ENCODE peak calls at places on chromosomes 6 and 20, in ten cellular contexts. One of them, this sample, is unnamed.

GRCh38 chr6:36682328-36683144 is 4.0 kb downstream of the CDKN1A start:
- DNase-seq in NCI-H1417: peak
- DNase-seq in AG04450: no peak
- DNase-seq in activated T-cell treated with anti-CD3 and anti-CD28 coated beads for 4 hours: peak
- DNase-seq in AG09319: no peak
- DNase-seq in NCI-H2171 treated with DMSO at 0.1 percent for 48 hours: peak
- DNase-seq in left cardiac atrium: peak
- DNase-seq in CD4-positive, alpha-beta memory T cell: peak
- DNase-seq in activated effector memory CD4-positive, alpha-beta T cell treated with anti-CD3 and anti-CD28 coated beads, Interleukin-2, amount 50 U/mL, for 16 hours: peak
- DNase-seq in HTR-8/SVneo: no peak
- DNase-seq in this sample: peak

GRCh38 chr20:4937422-4938319 is 63.6 kb downstream of the SLC23A2 start:
- DNase-seq in NCI-H2171 treated with DMSO at 0.1 percent for 48 hours: no peak
- DNase-seq in NCI-H1417: peak
- DNase-seq in HTR-8/SVneo: no peak
- DNase-seq in left cardiac atrium: no peak
- DNase-seq in activated T-cell treated with anti-CD3 and anti-CD28 coated beads for 4 hours: no peak
- DNase-seq in activated effector memory CD4-positive, alpha-beta T cell treated with anti-CD3 and anti-CD28 coated beads, Interleukin-2, amount 50 U/mL, for 16 hours: no peak
- DNase-seq in AG04450: no peak
- DNase-seq in AG09319: no peak
- DNase-seq in CD4-positive, alpha-beta memory T cell: no peak
- DNase-seq in this sample: peak

GRCh38 chr6:43724914-43725642 is 37.5 kb upstream of the MRPS18A start:
- DNase-seq in AG04450: peak
- DNase-seq in activated T-cell treated with anti-CD3 and anti-CD28 coated beads for 4 hours: peak
- DNase-seq in activated effector memory CD4-positive, alpha-beta T cell treated with anti-CD3 and anti-CD28 coated beads, Interleukin-2, amount 50 U/mL, for 16 hours: peak
- DNase-seq in NCI-H1417: no peak
- DNase-seq in NCI-H2171 treated with DMSO at 0.1 percent for 48 hours: peak
- DNase-seq in left cardiac atrium: peak
- DNase-seq in AG09319: peak
- DNase-seq in HTR-8/SVneo: peak
- DNase-seq in CD4-positive, alpha-beta memory T cell: peak
- DNase-seq in this sample: peak

GRCh38 chr20:3781153-3781910 is at the start of gene SPEF1:
- DNase-seq in NCI-H2171 treated with DMSO at 0.1 percent for 48 hours: peak
- DNase-seq in NCI-H1417: peak
- DNase-seq in AG09319: peak
- DNase-seq in AG04450: peak
- DNase-seq in CD4-positive, alpha-beta memory T cell: peak
- DNase-seq in left cardiac atrium: peak
- DNase-seq in activated effector memory CD4-positive, alpha-beta T cell treated with anti-CD3 and anti-CD28 coated beads, Interleukin-2, amount 50 U/mL, for 16 hours: peak
- DNase-seq in HTR-8/SVneo: peak
- DNase-seq in activated T-cell treated with anti-CD3 and anti-CD28 coated beads for 4 hours: no peak
- DNase-seq in this sample: peak

GRCh38 chr6:153051801-153052200 is 49.3 kb upstream of the MTRF1L start:
- DNase-seq in CD4-positive, alpha-beta memory T cell: no peak
- DNase-seq in HTR-8/SVneo: no peak
- DNase-seq in NCI-H1417: no peak
- DNase-seq in activated effector memory CD4-positive, alpha-beta T cell treated with anti-CD3 and anti-CD28 coated beads, Interleukin-2, amount 50 U/mL, for 16 hours: no peak
- DNase-seq in activated T-cell treated with anti-CD3 and anti-CD28 coated beads for 4 hours: no peak
- DNase-seq in AG04450: no peak
- DNase-seq in NCI-H2171 treated with DMSO at 0.1 percent for 48 hours: no peak
- DNase-seq in left cardiac atrium: no peak
- DNase-seq in AG09319: no peak
- DNase-seq in this sample: no peak

GRCh38 chr6:75402296-75402695 is 91.3 kb downstream of the FILIP1 start:
- DNase-seq in AG09319: peak
- DNase-seq in left cardiac atrium: peak
- DNase-seq in activated effector memory CD4-positive, alpha-beta T cell treated with anti-CD3 and anti-CD28 coated beads, Interleukin-2, amount 50 U/mL, for 16 hours: no peak
- DNase-seq in NCI-H2171 treated with DMSO at 0.1 percent for 48 hours: no peak
- DNase-seq in AG04450: no peak
- DNase-seq in activated T-cell treated with anti-CD3 and anti-CD28 coated beads for 4 hours: no peak
- DNase-seq in HTR-8/SVneo: no peak
- DNase-seq in NCI-H1417: no peak
- DNase-seq in CD4-positive, alpha-beta memory T cell: no peak
- DNase-seq in this sample: no peak

GRCh38 chr6:38876470-38876869 is 161.4 kb downstream of the DNAH8 start:
- DNase-seq in HTR-8/SVneo: no peak
- DNase-seq in NCI-H1417: no peak
- DNase-seq in CD4-positive, alpha-beta memory T cell: peak
- DNase-seq in left cardiac atrium: no peak
- DNase-seq in activated T-cell treated with anti-CD3 and anti-CD28 coated beads for 4 hours: no peak
- DNase-seq in AG04450: no peak
- DNase-seq in AG09319: no peak
- DNase-seq in activated effector memory CD4-positive, alpha-beta T cell treated with anti-CD3 and anti-CD28 coated beads, Interleukin-2, amount 50 U/mL, for 16 hours: peak
- DNase-seq in NCI-H2171 treated with DMSO at 0.1 percent for 48 hours: no peak
- DNase-seq in this sample: no peak

GRCh38 chr20:58608096-58608840 is 42.8 kb upstream of the STX16 start:
- DNase-seq in AG04450: no peak
- DNase-seq in NCI-H1417: no peak
- DNase-seq in activated effector memory CD4-positive, alpha-beta T cell treated with anti-CD3 and anti-CD28 coated beads, Interleukin-2, amount 50 U/mL, for 16 hours: no peak
- DNase-seq in activated T-cell treated with anti-CD3 and anti-CD28 coated beads for 4 hours: no peak
- DNase-seq in left cardiac atrium: no peak
- DNase-seq in AG09319: no peak
- DNase-seq in HTR-8/SVneo: no peak
- DNase-seq in NCI-H2171 treated with DMSO at 0.1 percent for 48 hours: no peak
- DNase-seq in CD4-positive, alpha-beta memory T cell: no peak
- DNase-seq in this sample: no peak

GRCh38 chr6:68658338-68658737 is 23.3 kb downstream of the ADGRB3 start:
- DNase-seq in HTR-8/SVneo: no peak
- DNase-seq in AG04450: no peak
- DNase-seq in NCI-H2171 treated with DMSO at 0.1 percent for 48 hours: no peak
- DNase-seq in activated effector memory CD4-positive, alpha-beta T cell treated with anti-CD3 and anti-CD28 coated beads, Interleukin-2, amount 50 U/mL, for 16 hours: no peak
- DNase-seq in CD4-positive, alpha-beta memory T cell: no peak
- DNase-seq in AG09319: no peak
- DNase-seq in NCI-H1417: no peak
- DNase-seq in activated T-cell treated with anti-CD3 and anti-CD28 coated beads for 4 hours: no peak
- DNase-seq in left cardiac atrium: no peak
- DNase-seq in this sample: no peak

GRCh38 chr6:65229768-65230167 is 477.3 kb downstream of the EYS start:
- DNase-seq in NCI-H1417: no peak
- DNase-seq in activated effector memory CD4-positive, alpha-beta T cell treated with anti-CD3 and anti-CD28 coated beads, Interleukin-2, amount 50 U/mL, for 16 hours: no peak
- DNase-seq in CD4-positive, alpha-beta memory T cell: no peak
- DNase-seq in HTR-8/SVneo: no peak
- DNase-seq in NCI-H2171 treated with DMSO at 0.1 percent for 48 hours: no peak
- DNase-seq in left cardiac atrium: no peak
- DNase-seq in activated T-cell treated with anti-CD3 and anti-CD28 coated beads for 4 hours: no peak
- DNase-seq in AG04450: peak
- DNase-seq in AG09319: no peak
- DNase-seq in this sample: no peak

GRCh38 chr6:105711216-105711615 is 308.3 kb upstream of the PREP start:
- DNase-seq in AG04450: no peak
- DNase-seq in HTR-8/SVneo: no peak
- DNase-seq in CD4-positive, alpha-beta memory T cell: no peak
- DNase-seq in left cardiac atrium: no peak
- DNase-seq in activated effector memory CD4-positive, alpha-beta T cell treated with anti-CD3 and anti-CD28 coated beads, Interleukin-2, amount 50 U/mL, for 16 hours: no peak
- DNase-seq in AG09319: no peak
- DNase-seq in NCI-H1417: no peak
- DNase-seq in activated T-cell treated with anti-CD3 and anti-CD28 coated beads for 4 hours: no peak
- DNase-seq in NCI-H2171 treated with DMSO at 0.1 percent for 48 hours: no peak
- DNase-seq in this sample: no peak

GRCh38 chr6:81939774-81940165 is 187.3 kb upstream of the TENT5A start:
- DNase-seq in CD4-positive, alpha-beta memory T cell: no peak
- DNase-seq in activated effector memory CD4-positive, alpha-beta T cell treated with anti-CD3 and anti-CD28 coated beads, Interleukin-2, amount 50 U/mL, for 16 hours: no peak
- DNase-seq in activated T-cell treated with anti-CD3 and anti-CD28 coated beads for 4 hours: no peak
- DNase-seq in NCI-H1417: no peak
- DNase-seq in NCI-H2171 treated with DMSO at 0.1 percent for 48 hours: no peak
- DNase-seq in HTR-8/SVneo: no peak
- DNase-seq in AG04450: no peak
- DNase-seq in AG09319: no peak
- DNase-seq in left cardiac atrium: no peak
- DNase-seq in this sample: no peak

GRCh38 chr6:90294614-90294988 is 2.0 kb downstream of the BACH2 start:
- DNase-seq in activated effector memory CD4-positive, alpha-beta T cell treated with anti-CD3 and anti-CD28 coated beads, Interleukin-2, amount 50 U/mL, for 16 hours: peak
- DNase-seq in NCI-H2171 treated with DMSO at 0.1 percent for 48 hours: peak
- DNase-seq in activated T-cell treated with anti-CD3 and anti-CD28 coated beads for 4 hours: no peak
- DNase-seq in AG09319: no peak
- DNase-seq in HTR-8/SVneo: no peak
- DNase-seq in NCI-H1417: peak
- DNase-seq in left cardiac atrium: no peak
- DNase-seq in CD4-positive, alpha-beta memory T cell: peak
- DNase-seq in AG04450: no peak
- DNase-seq in this sample: no peak

GRCh38 chr6:97289332-97289731 is 6.3 kb upstream of the MMS22L start:
- DNase-seq in HTR-8/SVneo: no peak
- DNase-seq in left cardiac atrium: no peak
- DNase-seq in activated effector memory CD4-positive, alpha-beta T cell treated with anti-CD3 and anti-CD28 coated beads, Interleukin-2, amount 50 U/mL, for 16 hours: no peak
- DNase-seq in activated T-cell treated with anti-CD3 and anti-CD28 coated beads for 4 hours: no peak
- DNase-seq in NCI-H2171 treated with DMSO at 0.1 percent for 48 hours: no peak
- DNase-seq in CD4-positive, alpha-beta memory T cell: no peak
- DNase-seq in NCI-H1417: no peak
- DNase-seq in AG09319: no peak
- DNase-seq in AG04450: no peak
- DNase-seq in this sample: no peak

GRCh38 chr20:1364106-1364505 is 28.7 kb downstream of the FKBP1A start:
- DNase-seq in NCI-H2171 treated with DMSO at 0.1 percent for 48 hours: no peak
- DNase-seq in activated effector memory CD4-positive, alpha-beta T cell treated with anti-CD3 and anti-CD28 coated beads, Interleukin-2, amount 50 U/mL, for 16 hours: peak
- DNase-seq in HTR-8/SVneo: no peak
- DNase-seq in NCI-H1417: no peak
- DNase-seq in activated T-cell treated with anti-CD3 and anti-CD28 coated beads for 4 hours: peak
- DNase-seq in CD4-positive, alpha-beta memory T cell: peak
- DNase-seq in AG04450: no peak
- DNase-seq in AG09319: no peak
- DNase-seq in left cardiac atrium: no peak
- DNase-seq in this sample: no peak

GRCh38 chr6:160275511-160276003 is 16.9 kb upstream of the SLC22A2 start:
- DNase-seq in HTR-8/SVneo: no peak
- DNase-seq in AG04450: no peak
- DNase-seq in activated effector memory CD4-positive, alpha-beta T cell treated with anti-CD3 and anti-CD28 coated beads, Interleukin-2, amount 50 U/mL, for 16 hours: no peak
- DNase-seq in left cardiac atrium: peak
- DNase-seq in NCI-H1417: no peak
- DNase-seq in activated T-cell treated with anti-CD3 and anti-CD28 coated beads for 4 hours: no peak
- DNase-seq in AG09319: no peak
- DNase-seq in NCI-H2171 treated with DMSO at 0.1 percent for 48 hours: no peak
- DNase-seq in CD4-positive, alpha-beta memory T cell: no peak
- DNase-seq in this sample: no peak

GRCh38 chr6:13708679-13709261 is 2.9 kb downstream of the RANBP9 start:
- DNase-seq in activated T-cell treated with anti-CD3 and anti-CD28 coated beads for 4 hours: no peak
- DNase-seq in activated effector memory CD4-positive, alpha-beta T cell treated with anti-CD3 and anti-CD28 coated beads, Interleukin-2, amount 50 U/mL, for 16 hours: no peak
- DNase-seq in HTR-8/SVneo: no peak
- DNase-seq in AG04450: no peak
- DNase-seq in NCI-H1417: no peak
- DNase-seq in NCI-H2171 treated with DMSO at 0.1 percent for 48 hours: no peak
- DNase-seq in AG09319: no peak
- DNase-seq in left cardiac atrium: no peak
- DNase-seq in CD4-positive, alpha-beta memory T cell: no peak
- DNase-seq in this sample: no peak

GRCh38 chr20:63518351-63518861 is 2.2 kb upstream of the PPDPF start:
- DNase-seq in AG09319: no peak
- DNase-seq in NCI-H1417: no peak
- DNase-seq in activated effector memory CD4-positive, alpha-beta T cell treated with anti-CD3 and anti-CD28 coated beads, Interleukin-2, amount 50 U/mL, for 16 hours: no peak
- DNase-seq in HTR-8/SVneo: no peak
- DNase-seq in NCI-H2171 treated with DMSO at 0.1 percent for 48 hours: no peak
- DNase-seq in AG04450: no peak
- DNase-seq in activated T-cell treated with anti-CD3 and anti-CD28 coated beads for 4 hours: no peak
- DNase-seq in CD4-positive, alpha-beta memory T cell: no peak
- DNase-seq in left cardiac atrium: peak
- DNase-seq in this sample: no peak

GRCh38 chr20:57388953-57389694 is 2.1 kb upstream of the RBM38 start:
- DNase-seq in AG04450: no peak
- DNase-seq in activated effector memory CD4-positive, alpha-beta T cell treated with anti-CD3 and anti-CD28 coated beads, Interleukin-2, amount 50 U/mL, for 16 hours: peak
- DNase-seq in AG09319: peak
- DNase-seq in left cardiac atrium: peak
- DNase-seq in NCI-H1417: no peak
- DNase-seq in NCI-H2171 treated with DMSO at 0.1 percent for 48 hours: no peak
- DNase-seq in activated T-cell treated with anti-CD3 and anti-CD28 coated beads for 4 hours: peak
- DNase-seq in HTR-8/SVneo: no peak
- DNase-seq in CD4-positive, alpha-beta memory T cell: peak
- DNase-seq in this sample: peak

GRCh38 chr6:2187826-2188225 is 57.6 kb downstream of the GMDS start:
- DNase-seq in CD4-positive, alpha-beta memory T cell: no peak
- DNase-seq in activated T-cell treated with anti-CD3 and anti-CD28 coated beads for 4 hours: no peak
- DNase-seq in AG09319: no peak
- DNase-seq in HTR-8/SVneo: no peak
- DNase-seq in AG04450: no peak
- DNase-seq in activated effector memory CD4-positive, alpha-beta T cell treated with anti-CD3 and anti-CD28 coated beads, Interleukin-2, amount 50 U/mL, for 16 hours: no peak
- DNase-seq in NCI-H1417: no peak
- DNase-seq in left cardiac atrium: no peak
- DNase-seq in NCI-H2171 treated with DMSO at 0.1 percent for 48 hours: no peak
- DNase-seq in this sample: no peak

GRCh38 chr6:137233561-137234504 is 14.6 kb upstream of the IFNGR1 start:
- DNase-seq in NCI-H1417: no peak
- DNase-seq in NCI-H2171 treated with DMSO at 0.1 percent for 48 hours: no peak
- DNase-seq in left cardiac atrium: peak
- DNase-seq in activated T-cell treated with anti-CD3 and anti-CD28 coated beads for 4 hours: no peak
- DNase-seq in HTR-8/SVneo: peak
- DNase-seq in CD4-positive, alpha-beta memory T cell: no peak
- DNase-seq in activated effector memory CD4-positive, alpha-beta T cell treated with anti-CD3 and anti-CD28 coated beads, Interleukin-2, amount 50 U/mL, for 16 hours: no peak
- DNase-seq in AG09319: peak
- DNase-seq in AG04450: peak
- DNase-seq in this sample: no peak

GRCh38 chr6:77106992-77107391 is 356.3 kb downstream of the HTR1B start:
- DNase-seq in CD4-positive, alpha-beta memory T cell: no peak
- DNase-seq in activated effector memory CD4-positive, alpha-beta T cell treated with anti-CD3 and anti-CD28 coated beads, Interleukin-2, amount 50 U/mL, for 16 hours: no peak
- DNase-seq in NCI-H2171 treated with DMSO at 0.1 percent for 48 hours: no peak
- DNase-seq in AG09319: no peak
- DNase-seq in activated T-cell treated with anti-CD3 and anti-CD28 coated beads for 4 hours: no peak
- DNase-seq in left cardiac atrium: no peak
- DNase-seq in NCI-H1417: no peak
- DNase-seq in AG04450: no peak
- DNase-seq in HTR-8/SVneo: no peak
- DNase-seq in this sample: no peak

GRCh38 chr6:139940741-139941712 is 566.6 kb upstream of the CITED2 start:
- DNase-seq in left cardiac atrium: no peak
- DNase-seq in CD4-positive, alpha-beta memory T cell: no peak
- DNase-seq in activated T-cell treated with anti-CD3 and anti-CD28 coated beads for 4 hours: no peak
- DNase-seq in NCI-H2171 treated with DMSO at 0.1 percent for 48 hours: no peak
- DNase-seq in HTR-8/SVneo: no peak
- DNase-seq in AG04450: no peak
- DNase-seq in NCI-H1417: no peak
- DNase-seq in AG09319: no peak
- DNase-seq in activated effector memory CD4-positive, alpha-beta T cell treated with anti-CD3 and anti-CD28 coated beads, Interleukin-2, amount 50 U/mL, for 16 hours: no peak
- DNase-seq in this sample: no peak

GRCh38 chr20:17523326-17523725 is 7.9 kb downstream of the BFSP1 start:
- DNase-seq in AG09319: no peak
- DNase-seq in CD4-positive, alpha-beta memory T cell: no peak
- DNase-seq in NCI-H1417: no peak
- DNase-seq in HTR-8/SVneo: no peak
- DNase-seq in activated effector memory CD4-positive, alpha-beta T cell treated with anti-CD3 and anti-CD28 coated beads, Interleukin-2, amount 50 U/mL, for 16 hours: no peak
- DNase-seq in NCI-H2171 treated with DMSO at 0.1 percent for 48 hours: no peak
- DNase-seq in AG04450: no peak
- DNase-seq in activated T-cell treated with anti-CD3 and anti-CD28 coated beads for 4 hours: no peak
- DNase-seq in left cardiac atrium: no peak
- DNase-seq in this sample: peak

GRCh38 chr6:129073651-129074419 is 190.9 kb downstream of the LAMA2 start:
- DNase-seq in NCI-H2171 treated with DMSO at 0.1 percent for 48 hours: no peak
- DNase-seq in left cardiac atrium: no peak
- DNase-seq in activated T-cell treated with anti-CD3 and anti-CD28 coated beads for 4 hours: no peak
- DNase-seq in CD4-positive, alpha-beta memory T cell: no peak
- DNase-seq in activated effector memory CD4-positive, alpha-beta T cell treated with anti-CD3 and anti-CD28 coated beads, Interleukin-2, amount 50 U/mL, for 16 hours: no peak
- DNase-seq in NCI-H1417: no peak
- DNase-seq in HTR-8/SVneo: no peak
- DNase-seq in AG09319: no peak
- DNase-seq in AG04450: no peak
- DNase-seq in this sample: no peak

GRCh38 chr6:169845426-169846285 is 94.2 kb downstream of the ERMARD start:
- DNase-seq in HTR-8/SVneo: no peak
- DNase-seq in AG09319: no peak
- DNase-seq in activated T-cell treated with anti-CD3 and anti-CD28 coated beads for 4 hours: no peak
- DNase-seq in AG04450: no peak
- DNase-seq in activated effector memory CD4-positive, alpha-beta T cell treated with anti-CD3 and anti-CD28 coated beads, Interleukin-2, amount 50 U/mL, for 16 hours: peak
- DNase-seq in CD4-positive, alpha-beta memory T cell: no peak
- DNase-seq in NCI-H2171 treated with DMSO at 0.1 percent for 48 hours: no peak
- DNase-seq in left cardiac atrium: peak
- DNase-seq in NCI-H1417: peak
- DNase-seq in this sample: no peak

GRCh38 chr6:113181164-113181563 is 676.0 kb upstream of the MARCKS start:
- DNase-seq in AG04450: no peak
- DNase-seq in left cardiac atrium: no peak
- DNase-seq in AG09319: no peak
- DNase-seq in CD4-positive, alpha-beta memory T cell: no peak
- DNase-seq in HTR-8/SVneo: no peak
- DNase-seq in activated effector memory CD4-positive, alpha-beta T cell treated with anti-CD3 and anti-CD28 coated beads, Interleukin-2, amount 50 U/mL, for 16 hours: no peak
- DNase-seq in NCI-H1417: no peak
- DNase-seq in activated T-cell treated with anti-CD3 and anti-CD28 coated beads for 4 hours: no peak
- DNase-seq in NCI-H2171 treated with DMSO at 0.1 percent for 48 hours: no peak
- DNase-seq in this sample: no peak